ENCODE peak calls at places on chromosome 10, in nine cellular contexts. R, Z, O, S, P, M, N, A and L are unnamed samples.

GRCh38 chr10:15253951-15254807 is 85.7 kb upstream of the NMT2 start:
- DNase-seq in R (no peak), Z (no peak), O (no peak), S (no peak), P (no peak), M (no peak), N (no peak), A (no peak), L (no peak)

GRCh38 chr10:75353183-75353582 is 48.4 kb downstream of the ZNF503 start:
- DNase-seq in R (no peak), Z (no peak), O (no peak), S (no peak), P (no peak), M (no peak), N (no peak), A (no peak), L (no peak)

GRCh38 chr10:116316533-116316932 is 7.7 kb upstream of the CCDC172 start:
- DNase-seq in R (no peak), Z (no peak), O (no peak), S (no peak), P (no peak), M (peak; percentile 0), N (no peak), A (peak; percentile 21), L (no peak)

GRCh38 chr10:79242620-79243152 is 104.6 kb upstream of the PPIF start:
- DNase-seq in R (peak; percentile 22), Z (peak; percentile 83), O (peak; percentile 68), S (peak; percentile 75), P (peak; percentile 89), M (peak; percentile 68), N (peak; percentile 16), A (peak; percentile 47), L (peak; percentile 69)

GRCh38 chr10:2920166-2920565 is 147.2 kb upstream of the PFKP start:
- DNase-seq in R (no peak), Z (no peak), O (no peak), S (no peak), P (no peak), M (no peak), N (no peak), A (no peak), L (no peak)

GRCh38 chr10:72133517-72133916 is 45.2 kb upstream of the SPOCK2 start:
- DNase-seq in R (peak; percentile 9), Z (no peak), O (no peak), S (peak; percentile 62), P (peak; percentile 86), M (no peak), N (no peak), A (peak; percentile 85), L (peak; percentile 48)

GRCh38 chr10:78853864-78854263 is 214.9 kb upstream of the ZMIZ1 start:
- DNase-seq in R (no peak), Z (no peak), O (no peak), S (no peak), P (no peak), M (no peak), N (no peak), A (no peak), L (no peak)

GRCh38 chr10:43899224-43899959 is 250.7 kb upstream of the ZNF32 start:
- DNase-seq in R (no peak), Z (no peak), O (no peak), S (peak; percentile 22), P (peak; percentile 41), M (no peak), N (no peak), A (peak; percentile 61), L (no peak)

GRCh38 chr10:50286517-50286916 is 35.2 kb upstream of the ASAH2 start:
- DNase-seq in R (peak; percentile 81), Z (no peak), O (no peak), S (peak; percentile 94), P (peak; percentile 72), M (no peak), N (no peak), A (no peak), L (peak; percentile 48)

GRCh38 chr10:74306227-74306982 is 155.4 kb downstream of the ADK start:
- DNase-seq in R (no peak), Z (no peak), O (no peak), S (no peak), P (peak; percentile 17), M (no peak), N (no peak), A (no peak), L (no peak)

GRCh38 chr10:8453587-8453986 is 399.1 kb downstream of the GATA3 start:
- DNase-seq in R (no peak), Z (no peak), O (no peak), S (no peak), P (no peak), M (no peak), N (no peak), A (no peak), L (peak; percentile 24)

GRCh38 chr10:128191847-128192246 is 65.6 kb upstream of the MKI67 start:
- DNase-seq in R (no peak), Z (no peak), O (no peak), S (no peak), P (no peak), M (no peak), N (no peak), A (no peak), L (no peak)

GRCh38 chr10:70998086-70998485 is 109.7 kb upstream of the PCBD1 start:
- DNase-seq in R (no peak), Z (no peak), O (no peak), S (no peak), P (no peak), M (no peak), N (no peak), A (no peak), L (no peak)